ENCODE peak calls at places on chromosomes 6 and 20, in six cellular contexts. O is naive thymus-derived CD8-positive, alpha-beta T cell; C is choroid plexus epithelial cell; V is activated CD4-positive, alpha-beta T cell treated with anti-CD3 and anti-CD28 coated beads, Interleukin-2, amount 50 U/mL, for 1 hour; T is M059J; S is H9. Z is an unnamed sample.
A peak's percentile ranks its signal among the peaks of the same experiment; 100 is the strongest.

GRCh38 chr6:127460465-127460864 is 1.3 kb upstream of the KIAA0408 start:
- DNase-seq in O (no peak), C (no peak), V (no peak), T (no peak), S (no peak), Z (no peak)

GRCh38 chr6:44530209-44530909 is 142.9 kb downstream of the CDC5L start:
- DNase-seq in O (no peak), C (no peak), V (no peak), T (no peak), S (peak; percentile 23), Z (no peak)

GRCh38 chr6:52590634-52590985 is 13.8 kb upstream of the TRAM2 start:
- DNase-seq in O (no peak), C (peak; percentile 76), V (no peak), T (peak; percentile 84), S (no peak), Z (no peak)

GRCh38 chr6:136011475-136011874 is 160.0 kb downstream of the PDE7B start:
- DNase-seq in O (no peak), C (peak; percentile 75), V (no peak), T (peak; percentile 27), S (no peak), Z (no peak)

GRCh38 chr6:1535295-1535694 is 74.4 kb upstream of the FOXC1 start:
- DNase-seq in O (peak; percentile 23), C (no peak), V (peak; percentile 23), T (peak; percentile 55), S (no peak), Z (no peak)

GRCh38 chr20:62309947-62310756 is 7.4 kb downstream of the ADRM1 start:
- DNase-seq in O (no peak), C (no peak), V (no peak), T (no peak), S (no peak), Z (no peak)

GRCh38 chr6:107275330-107275865 is 160.1 kb upstream of the BEND3 start:
- DNase-seq in O (no peak), C (no peak), V (no peak), T (peak; percentile 52), S (no peak), Z (no peak)

GRCh38 chr6:48429610-48430009 is 318.6 kb upstream of the PTCHD4 start:
- DNase-seq in O (no peak), C (no peak), V (no peak), T (no peak), S (no peak), Z (no peak)

GRCh38 chr6:129359811-129360787 is 349.9 kb downstream of the ARHGAP18 start:
- DNase-seq in O (no peak), C (no peak), V (no peak), T (no peak), S (no peak), Z (no peak)